ENCODE peak calls at places on chromosome 21, in nine cellular contexts. R is neuronal stem cell, F is T-helper 17 cell, C is psoas muscle, X is substantia nigra, A is mesendoderm, K is T-helper 9 cell, Z is head of caudate nucleus, Y is DMS 273 treated with DMSO at 0.1 percent for 48 hours. M is an unnamed sample.
A peak's percentile ranks its signal among the peaks of the same experiment; 100 is the strongest.

GRCh38 chr21:46552865-46553379 is 52.0 kb downstream of the S100B start:
- DNase-seq in C (no peak), A (no peak), R (no peak), Y (no peak), X (no peak), Z (no peak), F (no peak), K (no peak), M (no peak)

GRCh38 chr21:45544449-45545235 is 2.4 kb upstream of the SLC19A1 start:
- DNase-seq in Y (no peak), X (no peak), C (no peak), R (no peak), F (no peak), K (no peak), A (no peak), Z (peak; percentile 17), M (no peak)

GRCh38 chr21:41168391-41169257 is 664 bp downstream of the BACE2 start:
- DNase-seq in X (no peak), A (peak; percentile 55), K (no peak), C (peak; percentile 60), Z (peak; percentile 62), Y (no peak), F (no peak), R (peak; percentile 29), M (peak; percentile 19)

GRCh38 chr21:42414928-42415769 is 11.4 kb downstream of the UBASH3A start:
- DNase-seq in A (peak; percentile 21), R (no peak), K (peak; percentile 84), F (peak; percentile 73), Z (peak; percentile 69), Y (no peak), X (no peak), C (no peak), M (peak; percentile 63)

GRCh38 chr21:34737115-34737514 is 68.3 kb downstream of the CLIC6 start:
- DNase-seq in Y (no peak), K (no peak), F (no peak), C (no peak), R (no peak), X (no peak), Z (no peak), A (no peak), M (no peak)

GRCh38 chr21:46082638-46083270 is 15.2 kb upstream of the COL6A2 start:
- DNase-seq in C (no peak), K (no peak), F (no peak), Z (peak; percentile 16), A (no peak), Y (no peak), R (no peak), X (no peak), M (no peak)

GRCh38 chr21:31397939-31398338 is 53.9 kb upstream of the TIAM1 start:
- DNase-seq in K (no peak), R (no peak), Z (no peak), C (no peak), Y (no peak), F (no peak), X (no peak), A (peak; percentile 73), M (no peak)

GRCh38 chr21:45098867-45099266 is 24.5 kb downstream of the ADARB1 start:
- DNase-seq in R (no peak), A (peak; percentile 40), K (no peak), F (no peak), Y (peak; percentile 43), C (no peak), Z (no peak), X (no peak), M (no peak)

GRCh38 chr21:46564391-46564790 is 40.5 kb downstream of the S100B start:
- DNase-seq in K (no peak), X (no peak), A (no peak), Z (no peak), C (no peak), F (no peak), R (no peak), Y (no peak), M (no peak)

GRCh38 chr21:36499578-36500471 is 19.9 kb upstream of the CLDN14 start:
- DNase-seq in Y (no peak), X (no peak), C (peak; percentile 62), Z (no peak), K (no peak), F (no peak), R (no peak), A (no peak), M (no peak)

GRCh38 chr21:16407403-16408279 is 677.9 kb downstream of the USP25 start:
- DNase-seq in K (no peak), A (no peak), Y (no peak), R (no peak), X (no peak), C (no peak), Z (no peak), F (no peak), M (no peak)

GRCh38 chr21:46393451-46393940 is 65.2 kb upstream of the DIP2A start:
- DNase-seq in X (no peak), F (no peak), A (no peak), C (peak; percentile 43), Y (no peak), R (no peak), Z (no peak), K (no peak), M (no peak)

GRCh38 chr21:38902608-38903445 is 97.1 kb downstream of the ETS2 start:
- DNase-seq in K (no peak), F (no peak), X (no peak), Y (no peak), C (no peak), Z (no peak), A (no peak), R (no peak), M (no peak)

GRCh38 chr21:26389971-26390641 is 183.0 kb downstream of the CYYR1 start:
- DNase-seq in R (no peak), Y (peak; percentile 91), F (no peak), C (no peak), Z (no peak), X (no peak), A (peak; percentile 21), K (no peak), M (no peak)

GRCh38 chr21:34132202-34132601 is 58.8 kb downstream of the MRPS6 start:
- DNase-seq in C (peak; percentile 31), R (no peak), K (no peak), X (no peak), F (no peak), Y (no peak), Z (no peak), A (peak; percentile 18), M (no peak)

GRCh38 chr21:39661740-39662139 is 49.0 kb downstream of the B3GALT5 start:
- DNase-seq in K (no peak), X (no peak), A (no peak), R (no peak), F (no peak), Z (no peak), Y (no peak), C (no peak), M (no peak)

GRCh38 chr21:31410763-31411278 is 66.8 kb upstream of the TIAM1 start:
- DNase-seq in R (no peak), A (no peak), F (no peak), K (no peak), X (no peak), Y (no peak), Z (no peak), C (no peak), M (no peak)

GRCh38 chr21:36769051-36769867 is 70.3 kb downstream of the SIM2 start:
- DNase-seq in K (no peak), F (no peak), A (no peak), X (no peak), Z (no peak), R (no peak), C (no peak), Y (peak; percentile 21), M (no peak)

GRCh38 chr21:42646836-42647235 is 6.6 kb upstream of the PDE9A start:
- DNase-seq in Y (no peak), X (no peak), K (no peak), C (no peak), R (no peak), Z (no peak), F (no peak), A (no peak), M (no peak)

GRCh38 chr21:32087452-32087851 is 191.4 kb downstream of the MIS18A start:
- DNase-seq in R (no peak), F (no peak), Z (no peak), A (no peak), C (no peak), K (no peak), X (no peak), Y (no peak), M (no peak)

M was measured in memory B cell.